ENCODE peak calls at places on chromosomes 3 and 15, in four cellular contexts. One of them, this sample, is unnamed.

GRCh38 chr3:4071481-4072184 is 231.5 kb upstream of the SETMAR start:
- DNase-seq in A549: no peak
- DNase-seq in endothelial cell of umbilical vein: no peak
- DNase-seq in body of pancreas: no peak
- DNase-seq in this sample: no peak

GRCh38 chr3:155744091-155744625 is 713 bp downstream of the PLCH1 start:
- DNase-seq in A549: peak; percentile 86
- DNase-seq in endothelial cell of umbilical vein: no peak
- DNase-seq in body of pancreas: peak; percentile 68
- DNase-seq in this sample: peak; percentile 18

GRCh38 chr15:93048426-93048721 is 40.6 kb downstream of the RGMA start:
- DNase-seq in A549: no peak
- DNase-seq in endothelial cell of umbilical vein: no peak
- DNase-seq in body of pancreas: no peak
- DNase-seq in this sample: no peak

GRCh38 chr15:41897327-41897726 is 3.5 kb upstream of the SPTBN5 start:
- DNase-seq in A549: no peak
- DNase-seq in endothelial cell of umbilical vein: no peak
- DNase-seq in body of pancreas: no peak
- DNase-seq in this sample: no peak

GRCh38 chr3:4981688-4982494 is 2.7 kb downstream of the BHLHE40 start:
- DNase-seq in A549: no peak
- DNase-seq in endothelial cell of umbilical vein: peak; percentile 72
- DNase-seq in body of pancreas: peak; percentile 56
- DNase-seq in this sample: peak; percentile 65

GRCh38 chr15:23642413-23643044 is 5.1 kb downstream of the MAGEL2 start:
- DNase-seq in A549: peak; percentile 10
- DNase-seq in endothelial cell of umbilical vein: peak; percentile 37
- DNase-seq in body of pancreas: peak; percentile 66
- DNase-seq in this sample: peak; percentile 37

GRCh38 chr3:139830817-139831216 is 104.2 kb upstream of the CLSTN2 start:
- DNase-seq in A549: no peak
- DNase-seq in endothelial cell of umbilical vein: no peak
- DNase-seq in body of pancreas: peak; percentile 14
- DNase-seq in this sample: no peak

GRCh38 chr15:33074942-33075341 is 119.6 kb downstream of the FMN1 start:
- DNase-seq in A549: no peak
- DNase-seq in endothelial cell of umbilical vein: no peak
- DNase-seq in body of pancreas: no peak
- DNase-seq in this sample: no peak

GRCh38 chr15:57509121-57509520 is 82.6 kb upstream of the MYZAP start:
- DNase-seq in A549: no peak
- DNase-seq in endothelial cell of umbilical vein: no peak
- DNase-seq in body of pancreas: no peak
- DNase-seq in this sample: no peak

GRCh38 chr3:104080228-104080627 is 1286.5 kb upstream of the ALCAM start:
- DNase-seq in A549: no peak
- DNase-seq in endothelial cell of umbilical vein: no peak
- DNase-seq in body of pancreas: no peak
- DNase-seq in this sample: no peak

GRCh38 chr3:117226932-117227331 is 517.4 kb downstream of the TUSC7 start:
- DNase-seq in A549: no peak
- DNase-seq in endothelial cell of umbilical vein: no peak
- DNase-seq in body of pancreas: no peak
- DNase-seq in this sample: no peak

GRCh38 chr3:19046440-19046839 is 101.9 kb upstream of the KCNH8 start:
- DNase-seq in A549: no peak
- DNase-seq in endothelial cell of umbilical vein: no peak
- DNase-seq in body of pancreas: no peak
- DNase-seq in this sample: no peak

GRCh38 chr3:133934073-133934970 is 38.6 kb upstream of the RAB6B start:
- DNase-seq in A549: no peak
- DNase-seq in endothelial cell of umbilical vein: no peak
- DNase-seq in body of pancreas: no peak
- DNase-seq in this sample: no peak

GRCh38 chr3:56624725-56625124 is 58.3 kb downstream of the TASOR start:
- DNase-seq in A549: no peak
- DNase-seq in endothelial cell of umbilical vein: no peak
- DNase-seq in body of pancreas: no peak
- DNase-seq in this sample: no peak

GRCh38 chr3:51391075-51391565 is at the start of gene RBM15B:
- DNase-seq in A549: peak; percentile 82
- DNase-seq in endothelial cell of umbilical vein: peak; percentile 96
- DNase-seq in body of pancreas: peak; percentile 98
- DNase-seq in this sample: peak; percentile 98
- TF ChIP-seq POLR2A in A549: peak; percentile 61
- TF ChIP-seq POLR2A in endothelial cell of umbilical vein: peak; percentile 75
- TF ChIP-seq POLR2A in body of pancreas: peak; percentile 20
- TF ChIP-seq POLR2A in this sample: peak; percentile 36

DNA sequence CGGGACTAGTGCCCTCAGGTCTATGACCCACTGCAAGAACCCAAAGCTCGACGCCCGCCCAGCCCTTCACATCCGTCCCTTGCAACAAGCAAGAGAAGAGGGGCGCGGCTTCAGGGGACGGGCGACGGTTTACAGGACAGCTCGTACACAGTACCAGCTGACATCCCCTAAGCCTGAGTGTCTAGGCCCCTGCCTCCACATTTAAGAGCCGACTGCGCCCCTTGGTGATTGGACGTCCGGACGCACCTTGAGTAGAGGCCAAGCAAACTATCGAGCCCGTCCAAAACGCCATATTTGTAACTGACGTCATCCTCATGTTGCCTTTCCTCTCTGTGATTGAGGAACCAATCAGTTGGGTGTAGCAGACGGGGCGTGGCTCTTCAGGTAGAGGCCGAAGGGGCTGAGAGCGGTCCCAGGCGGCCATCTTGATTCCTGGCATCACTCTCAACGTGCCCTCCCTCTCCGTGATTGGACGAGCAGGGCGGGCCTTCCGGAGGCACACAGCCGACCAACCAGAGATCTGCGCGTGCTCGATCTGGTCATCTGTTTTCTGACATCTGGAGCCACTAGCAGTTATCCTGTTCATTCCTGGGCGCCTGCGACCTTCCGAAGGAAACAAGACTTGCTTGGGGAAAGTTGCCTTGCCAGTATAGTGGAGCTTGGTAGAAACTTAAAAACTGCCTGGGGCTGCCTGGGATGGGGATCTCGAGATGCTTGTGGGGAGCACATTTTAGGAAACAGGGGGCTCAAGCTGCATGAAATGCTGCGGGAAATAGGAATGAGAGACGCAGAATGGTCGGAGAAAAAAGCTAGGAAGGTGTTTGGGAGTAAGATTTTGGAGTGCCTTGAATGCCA is 4.0 kb upstream of the RPL14 start:
- DNase-seq in A549: peak; percentile 92
- DNase-seq in endothelial cell of umbilical vein: peak; percentile 99
- DNase-seq in body of pancreas: peak; percentile 98
- DNase-seq in this sample: peak; percentile 97
- TF ChIP-seq POLR2A in A549: peak; percentile 51
- TF ChIP-seq POLR2A in endothelial cell of umbilical vein: peak; percentile 89
- TF ChIP-seq POLR2A in body of pancreas: peak; percentile 96
- TF ChIP-seq POLR2A in this sample: peak; percentile 95

GRCh38 chr3:150773616-150774192 is 10.7 kb upstream of the SIAH2 start:
- DNase-seq in A549: no peak
- DNase-seq in endothelial cell of umbilical vein: no peak
- DNase-seq in body of pancreas: no peak
- DNase-seq in this sample: no peak

GRCh38 chr3:150771600-150771999 is 8.6 kb upstream of the SIAH2 start:
- DNase-seq in A549: no peak
- DNase-seq in endothelial cell of umbilical vein: no peak
- DNase-seq in body of pancreas: no peak
- DNase-seq in this sample: no peak

GRCh38 chr3:150766742-150767141 is 3.8 kb upstream of the SIAH2 start:
- DNase-seq in A549: no peak
- DNase-seq in endothelial cell of umbilical vein: no peak
- DNase-seq in body of pancreas: no peak
- DNase-seq in this sample: no peak

GRCh38 chr3:150775001-150775599 is 12.1 kb upstream of the SIAH2 start:
- DNase-seq in A549: no peak
- DNase-seq in endothelial cell of umbilical vein: no peak
- DNase-seq in body of pancreas: no peak
- DNase-seq in this sample: no peak

DNA sequence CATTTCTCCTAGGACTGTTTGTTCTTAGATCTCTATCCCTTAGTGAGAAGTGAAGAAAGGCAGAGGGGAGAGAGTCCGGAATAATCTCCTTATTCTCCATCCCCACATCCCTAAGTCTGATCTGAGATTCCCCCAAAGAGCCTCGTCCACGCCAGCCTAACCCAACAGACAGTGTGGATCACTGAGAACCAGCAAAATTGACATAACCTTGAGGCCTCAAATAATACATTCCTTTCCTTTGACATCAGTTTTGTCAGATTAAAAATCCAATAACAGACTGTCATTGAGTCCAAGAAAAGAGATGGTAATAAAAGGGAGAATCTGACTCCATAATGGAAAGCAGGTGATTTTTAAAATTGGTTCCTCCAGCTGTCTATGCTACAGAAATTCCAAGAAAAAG is 7.7 kb upstream of the SIAH2 start:
- DNase-seq in A549: no peak
- DNase-seq in endothelial cell of umbilical vein: no peak
- DNase-seq in body of pancreas: no peak
- DNase-seq in this sample: no peak
- TF ChIP-seq POLR2A in A549: no peak
- TF ChIP-seq POLR2A in endothelial cell of umbilical vein: no peak
- TF ChIP-seq POLR2A in body of pancreas: no peak
- TF ChIP-seq POLR2A in this sample: no peak

DNA sequence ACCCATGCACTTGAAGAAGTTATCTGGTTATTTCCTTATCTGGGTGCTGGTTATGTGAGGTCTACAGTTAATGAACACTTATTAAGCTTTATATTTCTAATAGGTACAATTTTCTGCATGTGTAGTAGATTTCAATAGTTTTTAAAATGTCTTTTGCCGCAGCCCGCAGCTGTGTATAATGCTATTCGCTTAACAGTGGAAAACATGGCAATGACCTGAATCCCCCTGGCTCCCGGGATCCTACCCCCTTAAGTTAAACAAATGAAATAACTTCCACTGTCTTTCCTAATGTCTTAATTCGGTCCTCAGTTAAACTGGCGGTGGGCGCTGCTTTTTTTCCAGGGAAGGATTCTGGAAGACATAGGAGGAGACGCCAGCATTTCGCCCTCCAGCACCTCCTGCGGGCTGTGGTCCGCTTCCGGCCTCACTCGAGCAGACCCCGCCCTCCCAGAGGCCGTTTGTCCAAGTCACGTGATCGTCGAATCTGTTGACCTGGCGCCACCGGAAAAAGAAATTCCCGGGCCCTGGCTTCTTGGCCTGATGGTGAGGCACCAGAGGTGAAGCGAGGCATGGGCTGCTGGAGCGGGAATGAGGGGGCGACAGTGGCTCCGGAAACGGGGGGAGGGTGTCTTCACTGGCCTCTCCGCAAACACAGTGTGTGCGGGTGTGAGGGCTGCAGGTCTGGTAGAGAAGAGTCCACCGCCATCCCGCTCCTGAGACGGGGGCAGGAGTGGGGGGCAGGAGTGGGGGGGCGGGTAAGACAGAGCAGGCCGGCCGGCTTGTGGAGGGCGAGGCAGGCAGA is 45.6 kb upstream of the CSPG4 start:
- DNase-seq in A549: peak; percentile 98
- DNase-seq in endothelial cell of umbilical vein: peak; percentile 54
- DNase-seq in body of pancreas: peak; percentile 91
- DNase-seq in this sample: peak; percentile 90
- TF ChIP-seq POLR2A in A549: peak; percentile 71
- TF ChIP-seq POLR2A in endothelial cell of umbilical vein: no peak
- TF ChIP-seq POLR2A in body of pancreas: peak; percentile 73
- TF ChIP-seq POLR2A in this sample: peak; percentile 73

GRCh38 chr3:168097381-168097780 is 1.7 kb upstream of the GOLIM4 start:
- DNase-seq in A549: no peak
- DNase-seq in endothelial cell of umbilical vein: no peak
- DNase-seq in body of pancreas: no peak
- DNase-seq in this sample: no peak

GRCh38 chr3:168094877-168095610 is 680 bp downstream of the GOLIM4 start:
- DNase-seq in A549: peak; percentile 44
- DNase-seq in endothelial cell of umbilical vein: peak; percentile 72
- DNase-seq in body of pancreas: peak; percentile 52
- DNase-seq in this sample: peak; percentile 87

GRCh38 chr3:168096210-168096795 is 579 bp upstream of the GOLIM4 start:
- DNase-seq in A549: peak; percentile 67
- DNase-seq in endothelial cell of umbilical vein: peak; percentile 92
- DNase-seq in body of pancreas: peak; percentile 68
- DNase-seq in this sample: no peak

GRCh38 chr3:168094580-168094876 is 1.2 kb downstream of the GOLIM4 start:
- DNase-seq in A549: no peak
- DNase-seq in endothelial cell of umbilical vein: no peak
- DNase-seq in body of pancreas: no peak
- DNase-seq in this sample: no peak

GRCh38 chr3:168095611-168096209 is at the start of gene GOLIM4:
- DNase-seq in A549: peak; percentile 66
- DNase-seq in endothelial cell of umbilical vein: peak; percentile 97
- DNase-seq in body of pancreas: peak; percentile 95
- DNase-seq in this sample: peak; percentile 96
- TF ChIP-seq POLR2A in A549: peak; percentile 28
- TF ChIP-seq POLR2A in endothelial cell of umbilical vein: peak; percentile 72
- TF ChIP-seq POLR2A in body of pancreas: peak; percentile 86
- TF ChIP-seq POLR2A in this sample: peak; percentile 66

DNA sequence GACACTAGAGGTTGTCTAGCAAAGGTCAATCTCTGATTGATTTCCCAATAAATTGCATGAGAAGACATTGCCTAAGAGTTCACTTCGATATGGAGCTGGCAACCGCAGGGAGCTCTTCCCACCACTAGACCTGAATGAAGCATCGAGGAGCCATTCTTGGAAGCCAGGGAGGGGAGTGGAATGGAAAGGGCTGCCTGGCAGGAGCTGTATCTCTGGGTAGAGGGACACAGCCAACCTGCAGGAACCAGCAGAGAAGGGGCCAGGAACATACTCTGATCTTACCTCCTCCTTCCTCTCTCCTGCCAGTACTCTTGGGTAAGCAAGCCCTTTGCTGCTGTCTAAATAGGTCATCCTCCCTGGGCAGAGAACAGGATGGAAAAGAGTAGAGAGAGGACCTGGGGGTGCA is 156.9 kb upstream of the TSC22D2 start:
- DNase-seq in A549: no peak
- DNase-seq in endothelial cell of umbilical vein: no peak
- DNase-seq in body of pancreas: no peak
- DNase-seq in this sample: no peak
- TF ChIP-seq POLR2A in A549: no peak
- TF ChIP-seq POLR2A in endothelial cell of umbilical vein: no peak
- TF ChIP-seq POLR2A in body of pancreas: no peak
- TF ChIP-seq POLR2A in this sample: no peak

GRCh38 chr15:99106417-99107220 is 1.7 kb downstream of the SYNM start:
- DNase-seq in A549: no peak
- DNase-seq in endothelial cell of umbilical vein: peak; percentile 49
- DNase-seq in body of pancreas: peak; percentile 48
- DNase-seq in this sample: no peak

GRCh38 chr15:99103279-99103678 is 1.6 kb upstream of the SYNM start:
- DNase-seq in A549: no peak
- DNase-seq in endothelial cell of umbilical vein: no peak
- DNase-seq in body of pancreas: no peak
- DNase-seq in this sample: no peak

GRCh38 chr15:99102332-99103235 is 2.3 kb upstream of the SYNM start:
- DNase-seq in A549: no peak
- DNase-seq in endothelial cell of umbilical vein: no peak
- DNase-seq in body of pancreas: no peak
- DNase-seq in this sample: no peak

GRCh38 chr15:99104788-99105515 is at the start of gene SYNM:
- DNase-seq in A549: peak; percentile 94
- DNase-seq in endothelial cell of umbilical vein: peak; percentile 83
- DNase-seq in body of pancreas: peak; percentile 69
- DNase-seq in this sample: peak; percentile 72

GRCh38 chr15:99105516-99106341 is 849 bp downstream of the SYNM start:
- DNase-seq in A549: peak; percentile 60
- DNase-seq in endothelial cell of umbilical vein: peak; percentile 68
- DNase-seq in body of pancreas: peak; percentile 47
- DNase-seq in this sample: peak; percentile 36
- TF ChIP-seq POLR2A in A549: peak; percentile 13
- TF ChIP-seq POLR2A in endothelial cell of umbilical vein: no peak
- TF ChIP-seq POLR2A in body of pancreas: no peak
- TF ChIP-seq POLR2A in this sample: no peak

This sample was measured in erythroblast.